ENCODE peak calls at places on chromosome 2, in eight cellular contexts. J is GM23248; M is activated naive CD4-positive, alpha-beta T cell treated with anti-CD3 and anti-CD28 coated beads, Interleukin-2, amount 10 ng/mL, durations not matched to agents 7 days and 5 days; D is activated T-cell treated with anti-CD3 and anti-CD28 coated beads, Interleukin-2, amount 50 U/mL, for 72 hours; A is NCI-H774; H is keratinocyte; W is mesothelial cell of epicardium; G is cardiac fibroblast. O is an unnamed sample.
A peak's percentile ranks its signal among the peaks of the same experiment; 100 is the strongest.

GRCh38 chr2:26528186-26528585 is 50.3 kb upstream of the OTOF start:
- DNase-seq in A (no peak), J (no peak), M (no peak), D (no peak), G (no peak), H (no peak), W (no peak), O (no peak)

GRCh38 chr2:217907266-217907665 is 95.5 kb downstream of the TNS1 start:
- DNase-seq in G (no peak), A (no peak), J (no peak), W (no peak), D (no peak), M (no peak), H (no peak), O (no peak)

GRCh38 chr2:140882671-140883620 is 1247.9 kb downstream of the LRP1B start:
- DNase-seq in G (no peak), D (no peak), J (no peak), A (no peak), H (no peak), M (no peak), W (no peak), O (peak; percentile 10)

GRCh38 chr2:234669611-234670010 is 172.7 kb upstream of the ARL4C start:
- DNase-seq in D (no peak), W (no peak), J (no peak), M (no peak), A (no peak), H (no peak), G (no peak), O (no peak)

GRCh38 chr2:219997341-219997851 is 370.0 kb downstream of the SLC4A3 start:
- DNase-seq in W (peak; percentile 74), D (peak; percentile 29), J (peak; percentile 42), M (peak; percentile 27), G (peak; percentile 52), A (peak; percentile 30), H (peak; percentile 9), O (no peak)

GRCh38 chr2:144998435-144998834 is 478.5 kb upstream of the ZEB2 start:
- DNase-seq in M (no peak), W (no peak), J (no peak), A (no peak), G (peak; percentile 39), D (no peak), H (no peak), O (no peak)

GRCh38 chr2:119234021-119235019 is 10.7 kb downstream of the STEAP3 start:
- DNase-seq in H (no peak), G (peak; percentile 29), J (peak; percentile 28), W (no peak), D (no peak), M (no peak), A (no peak), O (no peak)

GRCh38 chr2:24844023-24844685 is 50.9 kb downstream of the CENPO start:
- DNase-seq in G (no peak), H (no peak), D (no peak), A (no peak), M (no peak), W (no peak), J (no peak), O (no peak)

GRCh38 chr2:15159751-15160177 is 401.4 kb downstream of the NBAS start:
- DNase-seq in J (peak; percentile 63), H (peak; percentile 50), D (peak; percentile 8), A (peak; percentile 35), G (peak; percentile 70), W (no peak), M (peak; percentile 29), O (peak; percentile 55)

GRCh38 chr2:44944102-44944951 is 2.8 kb downstream of the SIX3 start:
- DNase-seq in D (no peak), A (no peak), W (no peak), J (peak; percentile 47), H (no peak), M (no peak), G (no peak), O (no peak)

GRCh38 chr2:172452845-172453244 is 25.5 kb downstream of the ITGA6 start:
- DNase-seq in H (no peak), A (no peak), W (no peak), M (no peak), J (no peak), D (no peak), G (no peak), O (no peak)

GRCh38 chr2:241189856-241190201 is 1.4 kb downstream of the ANO7 start:
- DNase-seq in D (no peak), G (no peak), H (no peak), W (no peak), J (no peak), A (no peak), M (no peak), O (no peak)

GRCh38 chr2:240210198-240210965 is 69.9 kb upstream of the OTOS start:
- DNase-seq in W (no peak), A (no peak), G (no peak), H (no peak), D (no peak), M (peak; percentile 17), J (no peak), O (no peak)

GRCh38 chr2:170929686-170930050 is 615 bp downstream of the GORASP2 start:
- DNase-seq in D (peak; percentile 60), G (peak; percentile 39), A (peak; percentile 49), W (peak; percentile 68), H (no peak), J (peak; percentile 77), M (peak; percentile 54), O (peak; percentile 44)

GRCh38 chr2:64062840-64063239 is 43.6 kb upstream of the VPS54 start:
- DNase-seq in H (peak; percentile 25), D (no peak), A (peak; percentile 48), W (no peak), J (peak; percentile 59), G (peak; percentile 89), M (no peak), O (no peak)

GRCh38 chr2:60858897-60859311 is 22.5 kb upstream of the REL start:
- DNase-seq in A (no peak), G (no peak), J (no peak), H (no peak), W (no peak), D (no peak), M (no peak), O (no peak)

GRCh38 chr2:72136349-72136748 is 11.3 kb downstream of the CYP26B1 start:
- DNase-seq in D (no peak), M (no peak), G (no peak), W (no peak), A (no peak), J (no peak), H (no peak), O (no peak)

GRCh38 chr2:37648316-37649011 is 23.0 kb downstream of the CDC42EP3 start:
- DNase-seq in H (no peak), J (peak; percentile 59), W (no peak), M (peak; percentile 45), D (peak; percentile 59), G (peak; percentile 53), A (no peak), O (no peak)

GRCh38 chr2:133502678-133503077 is 65.6 kb downstream of the NCKAP5 start:
- DNase-seq in M (no peak), G (no peak), W (no peak), A (no peak), J (no peak), H (no peak), D (no peak), O (no peak)

GRCh38 chr2:27494944-27495554 is at the start of gene FNDC4:
- DNase-seq in W (peak; percentile 63), J (peak; percentile 69), M (peak; percentile 56), H (no peak), D (peak; percentile 54), G (no peak), A (no peak), O (peak; percentile 47)

GRCh38 chr2:107064750-107065149 is 178.8 kb upstream of the ST6GAL2 start:
- DNase-seq in J (no peak), D (no peak), H (no peak), W (no peak), A (no peak), G (peak; percentile 46), M (no peak), O (no peak)

GRCh38 chr2:11658208-11658607 is 11.8 kb downstream of the NTSR2 start:
- DNase-seq in A (no peak), H (peak; percentile 52), M (no peak), W (no peak), G (no peak), D (no peak), J (no peak), O (no peak)

GRCh38 chr2:143355814-143356213 is 226.6 kb downstream of the ARHGAP15 start:
- DNase-seq in M (no peak), G (no peak), H (no peak), D (no peak), J (no peak), W (no peak), A (no peak), O (no peak)

GRCh38 chr2:119888673-119889072 is 124.2 kb upstream of the EPB41L5 start:
- DNase-seq in H (no peak), D (no peak), A (no peak), G (peak; percentile 84), J (peak; percentile 87), M (no peak), W (no peak), O (peak; percentile 56)

GRCh38 chr2:150610670-150611279 is 123.3 kb upstream of the RND3 start:
- DNase-seq in A (no peak), H (no peak), G (peak; percentile 77), M (no peak), W (no peak), D (no peak), J (peak; percentile 74), O (peak; percentile 60)

GRCh38 chr2:136121511-136121910 is 3.6 kb upstream of the CXCR4 start:
- DNase-seq in H (no peak), W (no peak), A (no peak), G (no peak), J (no peak), D (no peak), M (no peak), O (no peak)

GRCh38 chr2:24708537-24709152 is 84.5 kb downstream of the PTRHD1 start:
- DNase-seq in G (peak; percentile 64), W (no peak), J (peak; percentile 60), M (no peak), H (no peak), A (no peak), D (no peak), O (no peak)

GRCh38 chr2:104844813-104845551 is 8.9 kb upstream of the POU3F3 start:
- DNase-seq in H (no peak), A (peak; percentile 34), G (no peak), D (no peak), W (no peak), J (no peak), M (no peak), O (no peak)

GRCh38 chr2:32802877-32803276 is 143.9 kb upstream of the LTBP1 start:
- DNase-seq in G (no peak), H (no peak), J (no peak), W (no peak), D (no peak), M (no peak), A (no peak), O (no peak)

GRCh38 chr2:178804791-178805190 is 2.4 kb downstream of the TTN start:
- DNase-seq in H (no peak), G (peak; percentile 27), J (peak; percentile 19), A (no peak), M (no peak), D (no peak), W (no peak), O (peak; percentile 28)

GRCh38 chr2:37786854-37787253 is 115.4 kb upstream of the CDC42EP3 start:
- DNase-seq in H (peak; percentile 62), A (peak; percentile 91), W (no peak), M (no peak), J (no peak), G (no peak), D (no peak), O (no peak)

GRCh38 chr2:190469770-190470169 is 61.6 kb downstream of the MFSD6 start:
- DNase-seq in G (peak; percentile 87), D (no peak), W (no peak), H (peak; percentile 53), M (no peak), J (peak; percentile 78), A (peak; percentile 86), O (no peak)

GRCh38 chr2:98923244-98923940 is 12.6 kb downstream of the CRACDL start:
- DNase-seq in W (no peak), J (no peak), A (no peak), M (no peak), D (no peak), H (no peak), G (no peak), O (no peak)

GRCh38 chr2:79982445-79982844 is 322.1 kb downstream of the LRRTM1 start:
- DNase-seq in J (peak; percentile 24), M (no peak), H (no peak), G (no peak), A (no peak), W (no peak), D (no peak), O (no peak)